ENCODE peak calls at places on chromosome 7, in six cellular contexts. One of them, this sample, is unnamed.

GRCh38 chr7:94397721-94398120 is 3.0 kb downstream of the COL1A2 start:
- DNase-seq in Calu3: no peak
- DNase-seq in fibroblast of mammary gland: peak
- DNase-seq in WTC11: no peak
- DNase-seq in kidney epithelial cell: no peak
- DNase-seq in colonic mucosa: no peak
- DNase-seq in this sample: no peak

GRCh38 chr7:4763091-4763793 is 12.2 kb upstream of the AP5Z1 start:
- DNase-seq in Calu3: no peak
- DNase-seq in fibroblast of mammary gland: no peak
- DNase-seq in WTC11: no peak
- DNase-seq in kidney epithelial cell: no peak
- DNase-seq in colonic mucosa: no peak
- DNase-seq in this sample: no peak

GRCh38 chr7:105759670-105760548 is 116.5 kb downstream of the ATXN7L1 start:
- DNase-seq in Calu3: peak
- DNase-seq in fibroblast of mammary gland: peak
- DNase-seq in WTC11: peak
- DNase-seq in kidney epithelial cell: no peak
- DNase-seq in colonic mucosa: peak
- DNase-seq in this sample: no peak

GRCh38 chr7:91657386-91658120 is 222.9 kb downstream of the MTERF1 start:
- DNase-seq in Calu3: no peak
- DNase-seq in fibroblast of mammary gland: peak
- DNase-seq in WTC11: no peak
- DNase-seq in kidney epithelial cell: peak
- DNase-seq in colonic mucosa: no peak
- DNase-seq in this sample: no peak

GRCh38 chr7:27767374-27767773 is 27.4 kb downstream of the TAX1BP1 start:
- DNase-seq in Calu3: no peak
- DNase-seq in fibroblast of mammary gland: no peak
- DNase-seq in WTC11: no peak
- DNase-seq in kidney epithelial cell: no peak
- DNase-seq in colonic mucosa: no peak
- DNase-seq in this sample: no peak

GRCh38 chr7:44057181-44057848 is 8.1 kb downstream of the PGAM2 start:
- DNase-seq in Calu3: no peak
- DNase-seq in fibroblast of mammary gland: no peak
- DNase-seq in WTC11: no peak
- DNase-seq in kidney epithelial cell: no peak
- DNase-seq in colonic mucosa: no peak
- DNase-seq in this sample: no peak

GRCh38 chr7:6725003-6725402 is 18.3 kb upstream of the ZNF12 start:
- DNase-seq in Calu3: no peak
- DNase-seq in fibroblast of mammary gland: no peak
- DNase-seq in WTC11: no peak
- DNase-seq in kidney epithelial cell: no peak
- DNase-seq in colonic mucosa: no peak
- DNase-seq in this sample: no peak

GRCh38 chr7:69934475-69934903 is 336.2 kb downstream of the AUTS2 start:
- DNase-seq in Calu3: no peak
- DNase-seq in fibroblast of mammary gland: no peak
- DNase-seq in WTC11: no peak
- DNase-seq in kidney epithelial cell: no peak
- DNase-seq in colonic mucosa: no peak
- DNase-seq in this sample: no peak

GRCh38 chr7:36653011-36653670 is 71.2 kb downstream of the AOAH start:
- DNase-seq in Calu3: no peak
- DNase-seq in fibroblast of mammary gland: peak
- DNase-seq in WTC11: no peak
- DNase-seq in kidney epithelial cell: no peak
- DNase-seq in colonic mucosa: peak
- DNase-seq in this sample: no peak

GRCh38 chr7:133572087-133572486 is 319.2 kb downstream of the EXOC4 start:
- DNase-seq in Calu3: no peak
- DNase-seq in fibroblast of mammary gland: no peak
- DNase-seq in WTC11: no peak
- DNase-seq in kidney epithelial cell: no peak
- DNase-seq in colonic mucosa: no peak
- DNase-seq in this sample: no peak

GRCh38 chr7:14751461-14751860 is 151.1 kb downstream of the DGKB start:
- DNase-seq in Calu3: no peak
- DNase-seq in fibroblast of mammary gland: no peak
- DNase-seq in WTC11: no peak
- DNase-seq in kidney epithelial cell: no peak
- DNase-seq in colonic mucosa: no peak
- DNase-seq in this sample: no peak

GRCh38 chr7:112654322-112655216 is 135.6 kb downstream of the TMEM168 start:
- DNase-seq in Calu3: no peak
- DNase-seq in fibroblast of mammary gland: peak
- DNase-seq in WTC11: no peak
- DNase-seq in kidney epithelial cell: no peak
- DNase-seq in colonic mucosa: no peak
- DNase-seq in this sample: no peak

GRCh38 chr7:93176961-93177580 is 28.9 kb upstream of the SAMD9L start:
- DNase-seq in Calu3: no peak
- DNase-seq in fibroblast of mammary gland: no peak
- DNase-seq in WTC11: no peak
- DNase-seq in kidney epithelial cell: no peak
- DNase-seq in colonic mucosa: no peak
- DNase-seq in this sample: no peak

GRCh38 chr7:93172683-93173082 is 24.5 kb upstream of the SAMD9L start:
- DNase-seq in Calu3: no peak
- DNase-seq in fibroblast of mammary gland: no peak
- DNase-seq in WTC11: no peak
- DNase-seq in kidney epithelial cell: no peak
- DNase-seq in colonic mucosa: no peak
- DNase-seq in this sample: no peak

GRCh38 chr7:93179173-93179572 is 31.0 kb upstream of the SAMD9L start:
- DNase-seq in Calu3: no peak
- DNase-seq in fibroblast of mammary gland: no peak
- DNase-seq in WTC11: no peak
- DNase-seq in kidney epithelial cell: no peak
- DNase-seq in colonic mucosa: no peak
- DNase-seq in this sample: no peak

GRCh38 chr7:93175219-93175618 is 27.0 kb upstream of the SAMD9L start:
- DNase-seq in Calu3: no peak
- DNase-seq in fibroblast of mammary gland: no peak
- DNase-seq in WTC11: no peak
- DNase-seq in kidney epithelial cell: no peak
- DNase-seq in colonic mucosa: no peak
- DNase-seq in this sample: no peak

DNA sequence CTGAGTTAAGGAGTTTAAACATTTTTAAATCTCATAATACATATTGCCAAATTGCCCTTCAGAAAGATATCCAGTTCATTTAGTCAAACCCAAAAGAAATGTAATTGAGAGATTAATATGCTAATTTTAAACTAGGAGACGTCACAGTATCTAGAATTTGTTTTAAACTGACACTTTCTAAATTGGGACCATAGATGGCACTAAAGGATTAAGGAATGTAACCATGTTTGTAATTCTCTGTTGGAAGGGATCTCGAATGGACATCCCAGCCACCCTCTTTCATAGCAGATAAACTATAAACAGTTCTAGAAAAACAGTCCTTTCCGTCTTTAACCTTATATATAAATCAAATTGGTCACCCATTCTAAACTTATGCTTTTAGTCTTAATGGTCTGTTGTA is 30.0 kb upstream of the SAMD9L start:
- DNase-seq in Calu3: no peak
- DNase-seq in fibroblast of mammary gland: peak
- DNase-seq in WTC11: no peak
- DNase-seq in kidney epithelial cell: no peak
- DNase-seq in colonic mucosa: no peak
- DNase-seq in this sample: no peak
- TF ChIP-seq CTCF in Calu3: no peak
- TF ChIP-seq CTCF in fibroblast of mammary gland: no peak
- TF ChIP-seq CTCF in WTC11: no peak
- TF ChIP-seq CTCF in kidney epithelial cell: no peak
- TF ChIP-seq CTCF in colonic mucosa: no peak
- TF ChIP-seq CTCF in this sample: no peak

GRCh38 chr7:16422917-16423316 is 1.6 kb upstream of the CRPPA start:
- DNase-seq in Calu3: no peak
- DNase-seq in fibroblast of mammary gland: no peak
- DNase-seq in WTC11: no peak
- DNase-seq in kidney epithelial cell: no peak
- DNase-seq in colonic mucosa: no peak
- DNase-seq in this sample: no peak
- TF ChIP-seq CTCF in Calu3: no peak
- TF ChIP-seq CTCF in fibroblast of mammary gland: no peak
- TF ChIP-seq CTCF in WTC11: no peak
- TF ChIP-seq CTCF in kidney epithelial cell: no peak
- TF ChIP-seq CTCF in colonic mucosa: no peak
- TF ChIP-seq CTCF in this sample: no peak

GRCh38 chr7:153473189-153473588 is 579.0 kb upstream of the DPP6 start:
- DNase-seq in Calu3: no peak
- DNase-seq in fibroblast of mammary gland: no peak
- DNase-seq in WTC11: no peak
- DNase-seq in kidney epithelial cell: no peak
- DNase-seq in colonic mucosa: no peak
- DNase-seq in this sample: no peak
- TF ChIP-seq CTCF in Calu3: no peak
- TF ChIP-seq CTCF in fibroblast of mammary gland: no peak
- TF ChIP-seq CTCF in WTC11: no peak
- TF ChIP-seq CTCF in kidney epithelial cell: no peak
- TF ChIP-seq CTCF in colonic mucosa: no peak
- TF ChIP-seq CTCF in this sample: no peak

GRCh38 chr7:122148081-122148480 is 4.0 kb upstream of the AASS start:
- DNase-seq in Calu3: no peak
- DNase-seq in fibroblast of mammary gland: no peak
- DNase-seq in WTC11: no peak
- DNase-seq in kidney epithelial cell: no peak
- DNase-seq in colonic mucosa: no peak
- DNase-seq in this sample: no peak

GRCh38 chr7:122145937-122146336 is 1.9 kb upstream of the AASS start:
- DNase-seq in Calu3: no peak
- DNase-seq in fibroblast of mammary gland: no peak
- DNase-seq in WTC11: no peak
- DNase-seq in kidney epithelial cell: no peak
- DNase-seq in colonic mucosa: no peak
- DNase-seq in this sample: no peak

GRCh38 chr7:122140918-122141317 is 3.1 kb downstream of the AASS start:
- DNase-seq in Calu3: no peak
- DNase-seq in fibroblast of mammary gland: no peak
- DNase-seq in WTC11: no peak
- DNase-seq in kidney epithelial cell: no peak
- DNase-seq in colonic mucosa: no peak
- DNase-seq in this sample: no peak

GRCh38 chr7:122143376-122143750 is 686 bp downstream of the AASS start:
- DNase-seq in Calu3: peak
- DNase-seq in fibroblast of mammary gland: peak
- DNase-seq in WTC11: no peak
- DNase-seq in kidney epithelial cell: no peak
- DNase-seq in colonic mucosa: peak
- DNase-seq in this sample: peak

DNA sequence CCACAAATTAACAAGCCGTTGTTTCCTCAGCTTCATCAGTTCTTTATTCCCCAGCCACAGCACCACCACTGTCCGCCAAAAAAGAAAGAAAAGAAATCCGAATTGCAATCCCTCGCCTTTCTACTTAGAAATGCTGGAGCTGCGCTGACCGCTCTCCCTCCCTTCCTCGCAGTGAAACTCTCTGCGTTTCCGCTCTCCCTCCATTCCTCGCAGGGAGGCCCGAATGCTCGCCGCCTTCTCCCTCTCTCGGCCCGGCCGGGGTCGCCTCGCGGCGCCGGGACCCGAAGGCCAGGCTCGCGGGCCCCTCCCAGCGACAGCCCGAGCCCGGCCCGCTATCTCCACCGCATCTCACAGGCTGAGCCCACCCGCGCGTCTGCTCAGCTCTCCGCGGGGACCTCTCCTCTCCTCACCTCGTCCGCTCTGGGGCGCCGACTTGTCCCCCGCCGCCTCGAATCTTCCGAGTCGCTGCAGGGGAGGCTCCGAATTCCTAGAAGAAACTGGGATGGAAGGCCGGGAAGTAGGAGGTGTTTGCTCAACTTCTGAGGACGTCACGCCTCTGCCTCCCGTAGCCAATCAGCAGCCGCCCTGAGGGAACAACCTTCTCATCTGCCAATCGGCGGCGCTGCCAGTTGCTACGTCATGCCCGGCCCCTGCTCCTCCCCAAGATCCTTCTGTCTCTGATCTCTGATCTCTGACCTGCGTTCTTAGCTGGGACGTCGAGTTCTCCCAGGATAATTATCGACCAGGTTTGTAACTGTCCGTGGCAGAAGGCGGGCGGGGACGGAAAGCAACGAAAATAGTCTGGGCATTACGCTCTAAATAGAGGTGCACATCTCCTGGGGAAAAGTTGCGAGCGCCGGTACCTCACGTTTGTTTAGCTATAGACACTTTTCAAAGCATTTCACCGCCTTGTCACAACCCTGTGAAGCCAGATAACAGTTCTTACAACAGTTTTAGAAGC is at the start of gene AASS:
- DNase-seq in Calu3: peak
- DNase-seq in fibroblast of mammary gland: peak
- DNase-seq in WTC11: peak
- DNase-seq in kidney epithelial cell: peak
- DNase-seq in colonic mucosa: peak
- DNase-seq in this sample: peak
- TF ChIP-seq CTCF in Calu3: no peak
- TF ChIP-seq CTCF in fibroblast of mammary gland: no peak
- TF ChIP-seq CTCF in WTC11: no peak
- TF ChIP-seq CTCF in kidney epithelial cell: no peak
- TF ChIP-seq CTCF in colonic mucosa: no peak
- TF ChIP-seq CTCF in this sample: no peak

GRCh38 chr7:56063500-56063881 is 595 bp upstream of the SUMF2 start:
- DNase-seq in Calu3: no peak
- DNase-seq in fibroblast of mammary gland: no peak
- DNase-seq in WTC11: no peak
- DNase-seq in kidney epithelial cell: no peak
- DNase-seq in colonic mucosa: no peak
- DNase-seq in this sample: no peak

GRCh38 chr7:56062382-56062781 is 1.7 kb upstream of the SUMF2 start:
- DNase-seq in Calu3: peak
- DNase-seq in fibroblast of mammary gland: peak
- DNase-seq in WTC11: no peak
- DNase-seq in kidney epithelial cell: no peak
- DNase-seq in colonic mucosa: no peak
- DNase-seq in this sample: no peak

GRCh38 chr7:56063882-56064625 is at the start of gene SUMF2:
- DNase-seq in Calu3: peak
- DNase-seq in fibroblast of mammary gland: peak
- DNase-seq in WTC11: peak
- DNase-seq in kidney epithelial cell: no peak
- DNase-seq in colonic mucosa: peak
- DNase-seq in this sample: peak
- TF ChIP-seq CTCF in Calu3: no peak
- TF ChIP-seq CTCF in fibroblast of mammary gland: no peak
- TF ChIP-seq CTCF in WTC11: no peak
- TF ChIP-seq CTCF in kidney epithelial cell: no peak
- TF ChIP-seq CTCF in colonic mucosa: no peak
- TF ChIP-seq CTCF in this sample: no peak

DNA sequence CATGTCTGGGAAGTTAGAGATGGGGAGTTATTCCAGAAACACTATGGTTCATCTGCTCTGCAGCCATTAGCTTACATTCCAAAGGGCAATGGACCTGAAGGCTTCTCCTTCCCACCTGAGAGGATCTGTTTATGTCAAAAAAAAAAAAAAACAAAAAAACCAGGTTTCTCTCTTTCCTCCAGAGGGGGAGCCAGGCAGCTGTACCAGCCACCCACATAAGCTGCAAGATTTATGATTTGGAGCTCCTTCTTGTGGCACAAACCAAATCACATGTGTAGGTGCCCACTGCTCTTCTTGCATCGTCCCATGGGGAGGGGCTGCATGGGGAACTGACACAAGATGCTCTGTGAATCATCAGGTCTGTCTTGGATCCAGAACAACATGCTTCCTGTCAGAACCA is 231.6 kb upstream of the IGFBP3 start:
- DNase-seq in Calu3: peak
- DNase-seq in fibroblast of mammary gland: no peak
- DNase-seq in WTC11: no peak
- DNase-seq in kidney epithelial cell: no peak
- DNase-seq in colonic mucosa: no peak
- DNase-seq in this sample: no peak
- TF ChIP-seq CTCF in Calu3: no peak
- TF ChIP-seq CTCF in fibroblast of mammary gland: no peak
- TF ChIP-seq CTCF in WTC11: no peak
- TF ChIP-seq CTCF in kidney epithelial cell: no peak
- TF ChIP-seq CTCF in colonic mucosa: no peak
- TF ChIP-seq CTCF in this sample: no peak

This sample was measured in neural crest cell.